ENCODE peak calls at places on chromosomes 3 and 15, in six cellular contexts. One of them, this sample, is unnamed.

GRCh38 chr3:78322780-78323179 is 1282.9 kb downstream of the ROBO2 start:
- DNase-seq in spleen: no peak
- DNase-seq in tibial artery: no peak
- DNase-seq in IMR-90: no peak
- DNase-seq in cardiac fibroblast: no peak
- DNase-seq in AG04450: no peak
- DNase-seq in this sample: no peak

GRCh38 chr3:50317303-50317702 is 5.2 kb downstream of the HYAL2 start:
- DNase-seq in IMR-90: no peak
- DNase-seq in cardiac fibroblast: no peak
- DNase-seq in spleen: no peak
- DNase-seq in AG04450: no peak
- DNase-seq in tibial artery: no peak
- DNase-seq in this sample: no peak

GRCh38 chr3:139541156-139541897 is 1.8 kb upstream of the RBP1 start:
- DNase-seq in AG04450: no peak
- DNase-seq in spleen: no peak
- DNase-seq in cardiac fibroblast: no peak
- DNase-seq in IMR-90: no peak
- DNase-seq in tibial artery: no peak
- DNase-seq in this sample: no peak

GRCh38 chr3:163261056-163261455 is 1764.4 kb downstream of the OTOL1 start:
- DNase-seq in spleen: no peak
- DNase-seq in cardiac fibroblast: no peak
- DNase-seq in AG04450: no peak
- DNase-seq in tibial artery: no peak
- DNase-seq in IMR-90: no peak
- DNase-seq in this sample: no peak

GRCh38 chr3:50620846-50621245 is 3.9 kb downstream of the MAPKAPK3 start:
- DNase-seq in AG04450: no peak
- DNase-seq in cardiac fibroblast: no peak
- DNase-seq in tibial artery: no peak
- DNase-seq in spleen: no peak
- DNase-seq in IMR-90: no peak
- DNase-seq in this sample: no peak

GRCh38 chr3:176855901-176856486 is 341.3 kb downstream of the TBL1XR1 start:
- DNase-seq in tibial artery: no peak
- DNase-seq in AG04450: no peak
- DNase-seq in spleen: no peak
- DNase-seq in IMR-90: no peak
- DNase-seq in cardiac fibroblast: no peak
- DNase-seq in this sample: no peak

GRCh38 chr3:13461169-13462124 is 18.7 kb upstream of the HDAC11 start:
- DNase-seq in IMR-90: peak
- DNase-seq in AG04450: no peak
- DNase-seq in tibial artery: no peak
- DNase-seq in cardiac fibroblast: peak
- DNase-seq in spleen: peak
- DNase-seq in this sample: peak

GRCh38 chr15:31472636-31473383 is 146.2 kb downstream of the KLF13 start:
- DNase-seq in cardiac fibroblast: peak
- DNase-seq in tibial artery: no peak
- DNase-seq in IMR-90: peak
- DNase-seq in spleen: peak
- DNase-seq in AG04450: no peak
- DNase-seq in this sample: no peak

GRCh38 chr15:36757189-36757814 is 177.9 kb downstream of the CDIN1 start:
- DNase-seq in cardiac fibroblast: peak
- DNase-seq in IMR-90: peak
- DNase-seq in tibial artery: no peak
- DNase-seq in AG04450: no peak
- DNase-seq in spleen: no peak
- DNase-seq in this sample: peak

GRCh38 chr3:149646181-149646766 is 11.6 kb downstream of the WWTR1 start:
- DNase-seq in tibial artery: no peak
- DNase-seq in cardiac fibroblast: no peak
- DNase-seq in spleen: no peak
- DNase-seq in IMR-90: peak
- DNase-seq in AG04450: no peak
- DNase-seq in this sample: peak

GRCh38 chr15:33016405-33017024 is 178.0 kb downstream of the FMN1 start:
- DNase-seq in tibial artery: no peak
- DNase-seq in cardiac fibroblast: no peak
- DNase-seq in AG04450: no peak
- DNase-seq in IMR-90: no peak
- DNase-seq in spleen: no peak
- DNase-seq in this sample: no peak

GRCh38 chr3:52481819-52482521 is 13.2 kb upstream of the STAB1 start:
- DNase-seq in cardiac fibroblast: peak
- DNase-seq in spleen: no peak
- DNase-seq in AG04450: no peak
- DNase-seq in IMR-90: peak
- DNase-seq in tibial artery: no peak
- DNase-seq in this sample: no peak

GRCh38 chr3:46405301-46406079 is 1.4 kb downstream of the CCR5AS start:
- DNase-seq in tibial artery: peak
- DNase-seq in cardiac fibroblast: no peak
- DNase-seq in AG04450: no peak
- DNase-seq in spleen: no peak
- DNase-seq in IMR-90: peak
- DNase-seq in this sample: peak

GRCh38 chr3:94735354-94735753 is 672.5 kb downstream of the NSUN3 start:
- DNase-seq in IMR-90: no peak
- DNase-seq in spleen: no peak
- DNase-seq in cardiac fibroblast: no peak
- DNase-seq in AG04450: no peak
- DNase-seq in tibial artery: no peak
- DNase-seq in this sample: no peak

GRCh38 chr3:65146149-65146548 is 458.3 kb upstream of the ADAMTS9 start:
- DNase-seq in IMR-90: no peak
- DNase-seq in tibial artery: no peak
- DNase-seq in cardiac fibroblast: no peak
- DNase-seq in spleen: no peak
- DNase-seq in AG04450: no peak
- DNase-seq in this sample: peak

GRCh38 chr3:185729335-185729715 is 95.5 kb downstream of the IGF2BP2 start:
- DNase-seq in spleen: no peak
- DNase-seq in tibial artery: no peak
- DNase-seq in AG04450: no peak
- DNase-seq in cardiac fibroblast: peak
- DNase-seq in IMR-90: peak
- DNase-seq in this sample: peak

GRCh38 chr15:62115847-62116246 is 49.1 kb downstream of the C2CD4A start:
- DNase-seq in IMR-90: no peak
- DNase-seq in tibial artery: no peak
- DNase-seq in cardiac fibroblast: no peak
- DNase-seq in AG04450: no peak
- DNase-seq in spleen: no peak
- DNase-seq in this sample: no peak

GRCh38 chr3:121992601-121993560 is 29.2 kb downstream of the ILDR1 start:
- DNase-seq in tibial artery: no peak
- DNase-seq in IMR-90: no peak
- DNase-seq in cardiac fibroblast: no peak
- DNase-seq in spleen: peak
- DNase-seq in AG04450: no peak
- DNase-seq in this sample: no peak

GRCh38 chr3:121988146-121988545 is 33.9 kb downstream of the ILDR1 start:
- DNase-seq in AG04450: no peak
- DNase-seq in tibial artery: no peak
- DNase-seq in cardiac fibroblast: no peak
- DNase-seq in spleen: no peak
- DNase-seq in IMR-90: no peak
- DNase-seq in this sample: no peak

GRCh38 chr3:121995190-121996137 is 26.6 kb downstream of the ILDR1 start:
- DNase-seq in cardiac fibroblast: peak
- DNase-seq in IMR-90: peak
- DNase-seq in spleen: peak
- DNase-seq in AG04450: peak
- DNase-seq in tibial artery: peak
- DNase-seq in this sample: peak

GRCh38 chr3:121985841-121986240 is 36.2 kb downstream of the ILDR1 start:
- DNase-seq in spleen: no peak
- DNase-seq in IMR-90: no peak
- DNase-seq in cardiac fibroblast: no peak
- DNase-seq in tibial artery: no peak
- DNase-seq in AG04450: no peak
- DNase-seq in this sample: no peak

DNA sequence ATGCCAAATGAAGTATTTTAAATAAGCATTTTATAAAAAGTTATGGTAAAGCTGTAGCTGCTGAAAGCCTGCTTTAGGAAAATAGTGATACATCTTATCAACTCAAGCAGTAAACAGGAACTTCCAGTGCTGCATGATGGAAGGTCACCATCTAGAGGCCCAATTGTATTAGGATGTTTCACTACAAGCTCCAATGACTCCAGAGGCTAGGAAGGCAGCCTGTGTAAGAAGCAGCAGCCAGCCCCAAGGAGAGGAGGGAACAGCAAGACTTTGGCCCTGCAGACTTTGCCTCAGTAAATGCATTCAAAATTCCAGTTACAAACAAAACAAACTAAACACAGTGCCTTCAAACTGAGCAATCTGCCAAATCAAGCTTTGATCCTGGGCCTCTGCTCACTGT is 32.1 kb downstream of the ILDR1 start:
- DNase-seq in tibial artery: no peak
- DNase-seq in AG04450: no peak
- DNase-seq in IMR-90: no peak
- DNase-seq in spleen: no peak
- DNase-seq in cardiac fibroblast: peak
- DNase-seq in this sample: peak
- TF ChIP-seq CTCF in tibial artery: no peak
- TF ChIP-seq CTCF in AG04450: no peak
- TF ChIP-seq CTCF in IMR-90: no peak
- TF ChIP-seq CTCF in spleen: no peak
- TF ChIP-seq CTCF in cardiac fibroblast: no peak
- TF ChIP-seq CTCF in this sample: peak

GRCh38 chr3:61564405-61565059 is 3.2 kb downstream of the PTPRG start:
- DNase-seq in tibial artery: peak
- DNase-seq in cardiac fibroblast: peak
- DNase-seq in AG04450: peak
- DNase-seq in spleen: peak
- DNase-seq in IMR-90: peak
- DNase-seq in this sample: peak
- TF ChIP-seq CTCF in tibial artery: peak
- TF ChIP-seq CTCF in cardiac fibroblast: peak
- TF ChIP-seq CTCF in AG04450: peak
- TF ChIP-seq CTCF in spleen: peak
- TF ChIP-seq CTCF in IMR-90: peak
- TF ChIP-seq CTCF in this sample: peak

GRCh38 chr15:82585072-82585471 is 44.8 kb upstream of the RPS17 start:
- DNase-seq in spleen: no peak
- DNase-seq in AG04450: no peak
- DNase-seq in IMR-90: peak
- DNase-seq in cardiac fibroblast: peak
- DNase-seq in tibial artery: no peak
- DNase-seq in this sample: no peak
- TF ChIP-seq CTCF in spleen: no peak
- TF ChIP-seq CTCF in AG04450: peak
- TF ChIP-seq CTCF in IMR-90: peak
- TF ChIP-seq CTCF in cardiac fibroblast: no peak
- TF ChIP-seq CTCF in tibial artery: no peak
- TF ChIP-seq CTCF in this sample: no peak

GRCh38 chr3:80785875-80786274 is 975.6 kb downstream of the GBE1 start:
- DNase-seq in tibial artery: no peak
- DNase-seq in spleen: no peak
- DNase-seq in IMR-90: no peak
- DNase-seq in cardiac fibroblast: no peak
- DNase-seq in AG04450: no peak
- DNase-seq in this sample: no peak

GRCh38 chr3:80788914-80789313 is 972.5 kb downstream of the GBE1 start:
- DNase-seq in tibial artery: no peak
- DNase-seq in cardiac fibroblast: no peak
- DNase-seq in IMR-90: no peak
- DNase-seq in AG04450: no peak
- DNase-seq in spleen: no peak
- DNase-seq in this sample: no peak

DNA sequence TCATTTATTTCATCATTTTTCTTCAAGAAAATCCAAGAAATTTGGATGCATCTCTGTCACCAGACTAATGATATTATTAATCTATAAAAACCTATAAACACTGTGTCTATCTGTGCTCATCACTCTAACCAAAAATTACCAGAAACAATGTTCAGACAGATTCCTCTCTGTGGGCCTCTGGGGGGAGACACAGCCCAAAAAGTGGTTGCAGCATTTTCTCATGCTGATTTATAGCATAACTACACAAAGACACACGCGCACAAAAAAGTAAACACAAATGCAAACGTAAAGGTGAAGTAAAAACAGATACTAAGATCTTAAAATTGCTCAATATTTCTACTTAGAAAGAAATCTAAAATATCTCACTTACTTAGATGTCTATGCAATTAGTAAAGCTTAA is 976.0 kb downstream of the GBE1 start:
- DNase-seq in tibial artery: no peak
- DNase-seq in IMR-90: no peak
- DNase-seq in cardiac fibroblast: no peak
- DNase-seq in AG04450: no peak
- DNase-seq in spleen: no peak
- DNase-seq in this sample: peak
- TF ChIP-seq CTCF in tibial artery: no peak
- TF ChIP-seq CTCF in IMR-90: no peak
- TF ChIP-seq CTCF in cardiac fibroblast: no peak
- TF ChIP-seq CTCF in AG04450: no peak
- TF ChIP-seq CTCF in spleen: no peak
- TF ChIP-seq CTCF in this sample: no peak

GRCh38 chr15:74633781-74634180 is 18.1 kb downstream of the CLK3 start:
- DNase-seq in IMR-90: no peak
- DNase-seq in tibial artery: no peak
- DNase-seq in AG04450: no peak
- DNase-seq in cardiac fibroblast: no peak
- DNase-seq in spleen: no peak
- DNase-seq in this sample: no peak

GRCh38 chr15:74631935-74632560 is 16.4 kb downstream of the CLK3 start:
- DNase-seq in IMR-90: peak
- DNase-seq in tibial artery: peak
- DNase-seq in AG04450: no peak
- DNase-seq in cardiac fibroblast: peak
- DNase-seq in spleen: peak
- DNase-seq in this sample: peak

GRCh38 chr15:74631087-74631385 is 15.4 kb downstream of the CLK3 start:
- DNase-seq in cardiac fibroblast: no peak
- DNase-seq in spleen: no peak
- DNase-seq in AG04450: no peak
- DNase-seq in IMR-90: no peak
- DNase-seq in tibial artery: no peak
- DNase-seq in this sample: no peak

GRCh38 chr15:74631408-74631807 is 15.8 kb downstream of the CLK3 start:
- DNase-seq in tibial artery: no peak
- DNase-seq in spleen: no peak
- DNase-seq in cardiac fibroblast: no peak
- DNase-seq in IMR-90: no peak
- DNase-seq in AG04450: no peak
- DNase-seq in this sample: no peak

DNA sequence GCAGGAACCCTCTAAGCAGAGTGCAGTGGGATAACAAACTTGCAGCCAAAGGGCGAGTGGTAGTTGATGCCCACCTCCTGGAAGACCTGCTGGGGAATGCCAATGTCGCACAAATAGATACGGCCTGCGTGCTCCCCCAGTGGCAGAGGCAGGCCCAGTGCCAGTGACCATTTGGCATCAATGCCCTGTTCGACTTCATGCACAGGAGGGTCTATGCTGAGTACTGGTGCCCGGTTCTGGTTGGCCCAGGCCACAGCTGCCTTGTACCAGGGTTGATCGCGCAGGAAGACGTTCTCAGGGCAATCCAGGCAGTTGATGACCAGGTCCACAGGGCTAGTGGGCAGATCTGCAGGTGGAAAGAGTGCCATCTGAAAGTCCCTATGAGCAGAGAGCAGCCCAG is 17.0 kb downstream of the CLK3 start:
- DNase-seq in spleen: no peak
- DNase-seq in IMR-90: no peak
- DNase-seq in cardiac fibroblast: no peak
- DNase-seq in tibial artery: no peak
- DNase-seq in AG04450: no peak
- DNase-seq in this sample: no peak
- TF ChIP-seq CTCF in spleen: no peak
- TF ChIP-seq CTCF in IMR-90: no peak
- TF ChIP-seq CTCF in cardiac fibroblast: no peak
- TF ChIP-seq CTCF in tibial artery: no peak
- TF ChIP-seq CTCF in AG04450: no peak
- TF ChIP-seq CTCF in this sample: no peak